ENCODE peak calls at places on chromosome 17, in seven cellular contexts. H is astrocyte of the spinal cord, C is heart left ventricle, X is NB4, V is lower leg skin, Y is AG10803, R is cardiac muscle cell. M is an unnamed sample.

GRCh38 chr17:42918902-42919521 is 18.4 kb downstream of the G6PC1 start:
- DNase-seq in Y (no peak), C (no peak), R (no peak), V (no peak), X (no peak), H (no peak), M (no peak)

GRCh38 chr17:78425429-78425828 is 47.0 kb downstream of the PGS1 start:
- DNase-seq in V (no peak), C (no peak), Y (no peak), R (no peak), X (no peak), H (no peak), M (no peak)

GRCh38 chr17:80123791-80124190 is 22.4 kb downstream of the GAA start:
- DNase-seq in X (no peak), R (peak), C (no peak), Y (peak), H (peak), V (no peak), M (peak)

GRCh38 chr17:64736804-64737492 is 74.8 kb upstream of the SMURF2 start:
- DNase-seq in R (peak), V (no peak), X (peak), H (peak), Y (peak), C (peak), M (peak)

GRCh38 chr17:60049936-60050335 is 28.8 kb downstream of the HEATR6 start:
- DNase-seq in V (no peak), C (no peak), X (no peak), H (no peak), R (peak), Y (peak), M (no peak)

GRCh38 chr17:15909481-15909991 is 35.4 kb upstream of the ADORA2B start:
- DNase-seq in X (no peak), R (no peak), C (peak), V (no peak), H (no peak), Y (peak), M (no peak)

GRCh38 chr17:79559111-79559887 is 51.6 kb downstream of the RBFOX3 start:
- DNase-seq in H (no peak), R (no peak), X (no peak), V (no peak), Y (no peak), C (no peak), M (no peak)

GRCh38 chr17:40286473-40286872 is 1.2 kb upstream of the CDC6 start:
- DNase-seq in X (no peak), R (no peak), C (no peak), H (no peak), V (no peak), Y (no peak), M (no peak)

GRCh38 chr17:10126554-10127493 is 71.6 kb downstream of the GAS7 start:
- DNase-seq in C (no peak), Y (peak), H (peak), V (no peak), R (peak), X (peak), M (no peak)

GRCh38 chr17:56902350-56902749 is 11.5 kb downstream of the TRIM25 start:
- DNase-seq in Y (peak), C (no peak), R (peak), V (no peak), X (no peak), H (peak), M (peak)

GRCh38 chr17:11996722-11997146 is 541 bp downstream of the ZNF18 start:
- DNase-seq in H (no peak), C (no peak), Y (peak), X (peak), V (peak), R (peak), M (peak)

GRCh38 chr17:7211512-7212277 is 7.9 kb downstream of the DLG4 start:
- DNase-seq in V (no peak), C (no peak), R (no peak), H (no peak), Y (no peak), X (no peak), M (no peak)

GRCh38 chr17:64326420-64327054 is 63.5 kb upstream of the TEX2 start:
- DNase-seq in C (peak), V (peak), H (no peak), X (peak), R (peak), Y (peak), M (peak)

GRCh38 chr17:81371910-81372760 is 23.1 kb upstream of the BAHCC1 start:
- DNase-seq in X (peak), C (peak), R (peak), Y (peak), V (no peak), H (no peak), M (no peak)

GRCh38 chr17:38922538-38923291 is 2.7 kb upstream of the LASP1NB start:
- DNase-seq in H (peak), R (peak), X (no peak), V (peak), C (peak), Y (peak), M (peak)

GRCh38 chr17:55286681-55287589 is 22.2 kb downstream of the HLF start:
- DNase-seq in X (peak), C (no peak), V (no peak), H (peak), R (peak), Y (peak), M (peak)

GRCh38 chr17:31580331-31581021 is 189.0 kb downstream of the RAB11FIP4 start:
- DNase-seq in V (no peak), X (peak), C (no peak), Y (peak), R (peak), H (no peak), M (peak)

GRCh38 chr17:1241904-1242303 is 28.3 kb upstream of the BHLHA9 start:
- DNase-seq in V (peak), R (peak), X (no peak), C (no peak), Y (peak), H (no peak), M (no peak)

GRCh38 chr17:29291163-29291752 is 2.7 kb downstream of the NUFIP2 start:
- DNase-seq in V (peak), H (peak), Y (peak), R (peak), X (peak), C (no peak), M (peak)

GRCh38 chr17:41211845-41212466 is 14.5 kb upstream of the KRTAP9-2 start:
- DNase-seq in Y (peak), X (no peak), H (peak), V (no peak), R (no peak), C (no peak), M (peak)

GRCh38 chr17:58991718-58992331 is 114.9 kb downstream of the TRIM37 start:
- DNase-seq in H (peak), X (no peak), R (peak), V (no peak), Y (peak), C (no peak), M (peak)

GRCh38 chr17:68196394-68197090 is 51.3 kb upstream of the AMZ2 start:
- DNase-seq in V (no peak), H (no peak), X (no peak), R (no peak), Y (no peak), C (no peak), M (no peak)

DNA sequence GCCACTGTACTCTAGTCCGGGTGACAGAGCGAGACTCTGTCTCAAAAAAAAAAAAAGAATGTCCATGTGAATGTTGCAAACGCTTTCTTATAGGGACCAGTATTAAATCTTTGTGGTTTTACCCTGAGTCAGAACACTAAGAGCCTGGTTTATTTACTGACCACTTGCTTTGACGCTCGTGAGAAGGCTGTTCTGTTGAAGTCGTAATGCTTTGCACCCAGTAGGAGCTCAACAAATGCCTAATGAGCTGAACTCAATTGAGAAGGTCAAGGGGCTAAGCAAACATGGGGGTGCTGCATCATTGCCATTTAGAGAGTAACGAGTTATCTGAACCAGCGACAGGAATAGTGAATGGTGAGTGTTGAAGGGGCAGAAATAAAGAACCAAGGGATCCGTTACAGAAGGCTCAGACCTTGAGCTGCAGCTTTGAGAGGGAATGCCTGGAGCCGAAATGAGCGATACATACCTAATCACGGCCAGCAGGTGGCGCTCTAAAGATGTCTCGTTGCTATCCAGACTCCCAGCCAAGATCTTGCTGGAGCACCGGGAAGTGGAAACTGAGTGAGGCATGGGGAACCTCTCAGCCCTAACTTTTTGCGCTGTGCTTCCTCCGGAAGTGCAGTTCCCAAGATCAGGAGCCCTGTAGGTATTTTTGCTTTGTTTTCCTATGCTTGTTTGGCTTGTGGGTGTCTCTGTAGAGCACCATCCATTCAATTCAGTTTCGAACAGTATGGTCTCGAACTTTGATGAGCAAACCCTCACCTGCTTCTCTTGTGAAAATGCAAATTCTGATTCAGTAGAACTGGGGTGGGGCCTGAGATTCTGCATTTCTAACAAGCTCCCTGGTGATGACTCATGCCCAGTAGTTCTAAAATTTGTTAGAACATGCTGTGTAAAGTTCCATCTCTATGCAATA is 12.6 kb upstream of the RNF222 start:
- DNase-seq in H (peak), X (peak), V (peak), C (peak), Y (peak), R (peak), M (peak)
- H3K4me3 ChIP-seq in H (no peak), X (no peak), V (no peak), C (no peak), Y (no peak), R (no peak), M (peak)

GRCh38 chr17:37065486-37066321 is 117.0 kb downstream of the AATF start:
- DNase-seq in C (no peak), X (no peak), V (no peak), Y (no peak), R (no peak), H (no peak), M (no peak)

GRCh38 chr17:37068266-37068665 is 119.5 kb downstream of the AATF start:
- DNase-seq in C (no peak), Y (no peak), V (no peak), X (no peak), H (no peak), R (peak), M (no peak)

GRCh38 chr17:37069087-37069486 is 120.3 kb downstream of the AATF start:
- DNase-seq in X (no peak), R (no peak), H (no peak), C (no peak), V (no peak), Y (no peak), M (no peak)

GRCh38 chr17:37066322-37066905 is 117.7 kb downstream of the AATF start:
- DNase-seq in X (no peak), R (no peak), C (no peak), V (no peak), Y (no peak), H (no peak), M (no peak)

DNA sequence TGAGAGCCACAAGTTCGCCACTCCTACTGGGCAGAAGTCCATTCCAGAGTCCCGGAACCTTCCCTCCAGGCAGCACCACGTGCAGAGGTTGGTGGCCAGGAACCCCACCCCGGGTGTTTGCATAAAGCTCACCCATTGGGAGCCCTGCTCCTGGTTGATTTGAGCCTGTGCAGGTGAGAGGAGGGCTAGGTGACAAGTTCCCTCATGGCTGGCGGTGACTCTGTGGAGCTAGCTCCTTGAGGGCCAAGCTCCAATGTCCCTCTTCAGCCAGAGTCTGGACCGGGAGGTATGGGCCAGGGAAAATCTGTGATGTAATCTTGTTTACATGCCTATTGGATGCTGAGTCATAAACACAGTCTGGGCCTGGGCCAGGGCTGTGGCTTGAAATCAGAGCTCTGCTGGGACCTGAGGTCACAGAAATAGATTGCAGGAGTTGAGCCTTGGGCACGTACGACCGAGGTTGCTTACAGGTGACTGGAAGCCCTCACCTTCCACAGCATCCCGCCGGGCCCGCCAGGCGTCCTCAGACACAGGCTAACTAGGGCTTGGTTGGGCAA is 118.9 kb downstream of the AATF start:
- DNase-seq in H (peak), V (peak), Y (peak), R (peak), C (no peak), X (no peak), M (peak)
- TF ChIP-seq CTCF in H (no peak), V (no peak), Y (no peak), R (no peak), C (no peak), X (no peak), M (no peak)

GRCh38 chr17:4950757-4951204 is at the start of gene ENO3:
- DNase-seq in H (no peak), R (no peak), Y (no peak), X (no peak), V (no peak), C (peak), M (no peak)

GRCh38 chr17:4950075-4950756 is 703 bp upstream of the ENO3 start:
- DNase-seq in C (peak), H (no peak), V (no peak), Y (no peak), R (no peak), X (peak), M (no peak)

GRCh38 chr17:4948997-4949320 is 629 bp upstream of the PFN1 start:
- DNase-seq in R (peak), Y (peak), X (peak), C (peak), H (peak), V (peak), M (no peak)

GRCh38 chr17:4948166-4948996 is at the start of gene PFN1:
- DNase-seq in X (peak), V (peak), R (peak), C (peak), Y (peak), H (peak), M (peak)

DNA sequence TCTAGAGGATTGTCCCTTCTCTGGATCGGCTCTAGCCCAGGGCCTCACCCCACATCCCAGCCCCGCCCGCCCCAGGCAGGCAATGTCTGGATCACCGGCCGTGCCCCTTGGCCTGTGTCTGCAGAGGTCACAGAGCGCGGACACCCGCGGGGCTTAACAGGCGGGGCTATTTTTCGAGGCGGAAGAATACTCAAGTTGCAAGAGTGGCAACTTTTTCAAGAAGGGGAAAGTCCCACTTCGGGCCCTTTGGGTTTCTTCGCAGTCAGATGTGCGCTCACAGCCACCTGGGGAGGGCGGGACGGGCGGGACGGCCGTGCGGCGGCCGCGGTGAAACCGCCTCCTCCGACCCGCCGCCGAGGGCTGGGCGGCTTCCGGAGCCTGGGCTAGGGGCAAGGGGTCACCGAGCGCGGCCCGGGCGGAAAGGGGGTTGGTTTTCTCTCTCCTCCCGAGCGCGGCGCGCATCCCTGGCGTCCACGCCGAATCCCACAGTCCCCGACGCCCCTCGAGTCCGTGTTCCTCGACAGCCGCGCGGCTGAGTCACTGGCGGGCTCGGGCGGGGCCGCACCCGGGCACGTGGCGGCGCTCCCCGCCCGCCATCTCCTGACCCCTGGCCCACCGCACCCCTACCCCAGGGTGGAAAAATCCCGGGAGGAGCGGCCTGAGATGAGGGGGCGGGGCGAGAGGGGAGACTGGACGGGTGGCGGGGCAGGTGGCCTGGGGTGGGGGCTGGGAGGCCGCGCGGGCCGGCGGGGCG is 1.2 kb upstream of the PFN1 start:
- DNase-seq in H (peak), V (peak), Y (peak), R (peak), C (peak), X (peak), M (peak)
- H3K4me3 ChIP-seq in H (peak), V (peak), Y (peak), R (peak), C (peak), X (peak), M (peak)

GRCh38 chr17:17994271-17994670 is 21.6 kb downstream of the DRC3 start:
- DNase-seq in Y (no peak), R (peak), X (peak), C (peak), H (peak), V (no peak), M (peak)
- TF ChIP-seq CTCF in Y (peak), R (peak), X (peak), C (peak), H (peak), V (no peak), M (no peak)

GRCh38 chr17:50350733-50351132 is 4.8 kb downstream of the XYLT2 start:
- DNase-seq in R (no peak), Y (no peak), H (no peak), C (no peak), V (no peak), X (no peak), M (no peak)

GRCh38 chr17:50348522-50349240 is 2.8 kb downstream of the XYLT2 start:
- DNase-seq in Y (peak), R (no peak), H (peak), X (no peak), V (no peak), C (no peak), M (peak)

GRCh38 chr17:50347894-50348291 is 2.0 kb downstream of the XYLT2 start:
- DNase-seq in R (no peak), Y (no peak), C (no peak), H (no peak), X (no peak), V (no peak), M (no peak)

GRCh38 chr17:50347087-50347893 is 1.4 kb downstream of the XYLT2 start:
- DNase-seq in H (no peak), C (no peak), X (no peak), Y (no peak), R (peak), V (no peak), M (no peak)

GRCh38 chr17:50349241-50349595 is 3.3 kb downstream of the XYLT2 start:
- DNase-seq in H (no peak), C (no peak), R (no peak), V (no peak), Y (no peak), X (no peak), M (no peak)
- H3K4me3 ChIP-seq in H (no peak), C (no peak), R (no peak), V (no peak), Y (no peak), X (no peak), M (no peak)

GRCh38 chr17:66451188-66452149 is 149.1 kb downstream of the PRKCA start:
- DNase-seq in R (no peak), X (peak), Y (no peak), V (no peak), C (no peak), H (no peak), M (no peak)
- TF ChIP-seq CTCF in R (peak), X (no peak), Y (no peak), V (no peak), C (no peak), H (peak), M (no peak)

DNA sequence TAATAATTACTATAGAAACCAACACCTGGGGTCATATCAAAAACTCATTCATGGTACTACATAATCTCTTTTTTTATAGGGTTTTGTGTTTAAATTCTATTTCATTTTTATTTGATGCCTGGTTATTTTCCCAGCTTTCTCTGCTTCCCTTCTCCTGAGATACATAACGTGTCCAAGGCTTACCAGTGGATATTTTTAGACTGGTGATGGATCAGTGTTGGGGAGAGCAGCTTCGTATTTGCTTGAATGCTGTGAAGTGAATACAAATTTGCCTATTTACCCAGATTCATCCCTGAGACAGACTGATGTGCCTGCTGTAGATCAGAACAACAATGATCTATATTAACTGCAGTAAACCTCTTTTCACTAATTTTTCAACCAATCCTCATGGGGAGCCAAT is 43.2 kb upstream of the FOXJ1 start:
- DNase-seq in H (no peak), X (no peak), C (no peak), R (no peak), V (no peak), Y (no peak), M (no peak)
- H3K4me3 ChIP-seq in H (no peak), X (no peak), C (no peak), R (no peak), V (no peak), Y (no peak), M (no peak)